ENCODE peak calls at places on chromosomes 6 and 20, in five cellular contexts. Z, Q, Y, H and M are unnamed samples.

GRCh38 chr6:121951918-121952379 is 447.5 kb upstream of the HSF2 start:
- DNase-seq in Z (peak), Q (no peak), Y (no peak), H (peak), M (peak)

GRCh38 chr20:38875170-38875993 is 50.8 kb upstream of the FAM83D start:
- DNase-seq in Z (no peak), Q (no peak), Y (peak), H (no peak), M (no peak)

GRCh38 chr6:161829186-161829794 is 555.4 kb upstream of the AGPAT4 start:
- DNase-seq in Z (no peak), Q (no peak), Y (no peak), H (no peak), M (no peak)

GRCh38 chr6:166678426-166678825 is 51.4 kb upstream of the RPS6KA2 start:
- DNase-seq in Z (peak), Q (no peak), Y (no peak), H (no peak), M (peak)

GRCh38 chr6:149499066-149499465 is 14.3 kb upstream of the ZC3H12D start:
- DNase-seq in Z (peak), Q (no peak), Y (no peak), H (peak), M (peak)

GRCh38 chr6:121668259-121668658 is 232.8 kb downstream of the GJA1 start:
- DNase-seq in Z (no peak), Q (no peak), Y (no peak), H (no peak), M (no peak)

GRCh38 chr6:170091639-170092579 is 199.0 kb downstream of the DLL1 start:
- DNase-seq in Z (no peak), Q (no peak), Y (no peak), H (no peak), M (no peak)

GRCh38 chr6:143843689-143844405 is 709 bp downstream of the LTV1 start:
- DNase-seq in Z (no peak), Q (no peak), Y (no peak), H (no peak), M (no peak)

GRCh38 chr6:131924881-131925474 is 26.2 kb downstream of the CCN2 start:
- DNase-seq in Z (peak), Q (no peak), Y (no peak), H (peak), M (no peak)

GRCh38 chr6:106089981-106090380 is 3.8 kb downstream of the PRDM1 start:
- DNase-seq in Z (no peak), Q (no peak), Y (no peak), H (no peak), M (no peak)

GRCh38 chr6:165876568-165876967 is 213.5 kb upstream of the PDE10A start:
- DNase-seq in Z (peak), Q (peak), Y (peak), H (no peak), M (no peak)

GRCh38 chr6:107618672-107619071 is 128.8 kb downstream of the SOBP start:
- DNase-seq in Z (no peak), Q (no peak), Y (peak), H (no peak), M (no peak)

GRCh38 chr6:107621216-107621940 is 131.5 kb downstream of the SOBP start:
- DNase-seq in Z (no peak), Q (no peak), Y (no peak), H (no peak), M (no peak)

GRCh38 chr6:107624050-107624449 is 134.1 kb downstream of the SOBP start:
- DNase-seq in Z (no peak), Q (no peak), Y (no peak), H (no peak), M (no peak)

GRCh38 chr6:107622269-107622668 is 132.4 kb downstream of the SOBP start:
- DNase-seq in Z (no peak), Q (no peak), Y (no peak), H (no peak), M (no peak)

DNA sequence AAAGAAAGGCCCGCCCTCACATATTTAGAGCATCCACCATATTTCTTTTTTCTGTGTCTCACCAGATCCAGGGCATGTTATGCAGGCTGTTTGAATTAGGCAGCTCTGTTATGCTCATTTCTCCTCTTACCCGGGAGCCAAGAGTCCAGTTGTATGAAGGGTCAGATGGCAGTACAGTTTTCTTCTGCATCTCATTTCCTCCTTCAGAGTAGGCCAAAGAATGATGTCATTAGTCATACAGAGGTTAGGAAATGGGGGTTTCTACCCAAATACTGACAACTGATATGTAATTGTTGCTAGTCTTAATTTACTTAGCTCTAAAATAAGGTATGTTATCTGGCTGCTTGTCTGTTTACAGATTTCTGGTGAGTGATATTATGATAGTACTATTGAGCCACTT is 130.8 kb downstream of the SOBP start:
- DNase-seq in Z (no peak), Q (no peak), Y (no peak), H (no peak), M (no peak)
- H3K27ac ChIP-seq in Z (no peak), Q (no peak), Y (no peak), H (no peak), M (no peak)

GRCh38 chr6:25012657-25013056 is 76.9 kb upstream of the RIPOR2 start:
- DNase-seq in Z (peak), Q (no peak), Y (no peak), H (no peak), M (no peak)
- H3K27ac ChIP-seq in Z (no peak), Q (no peak), Y (no peak), H (no peak), M (no peak)

GRCh38 chr20:25864986-25865714 is 168.5 kb upstream of the ZNF337 start:
- DNase-seq in Z (no peak), Q (no peak), Y (no peak), H (no peak), M (no peak)
- H3K27ac ChIP-seq in Z (no peak), Q (no peak), Y (no peak), H (no peak), M (no peak)

GRCh38 chr6:222468-222867 is 69.8 kb upstream of the DUSP22 start:
- DNase-seq in Z (no peak), Q (no peak), Y (no peak), H (no peak), M (no peak)
- H3K27ac ChIP-seq in Z (no peak), Q (no peak), Y (no peak), H (no peak), M (peak)

DNA sequence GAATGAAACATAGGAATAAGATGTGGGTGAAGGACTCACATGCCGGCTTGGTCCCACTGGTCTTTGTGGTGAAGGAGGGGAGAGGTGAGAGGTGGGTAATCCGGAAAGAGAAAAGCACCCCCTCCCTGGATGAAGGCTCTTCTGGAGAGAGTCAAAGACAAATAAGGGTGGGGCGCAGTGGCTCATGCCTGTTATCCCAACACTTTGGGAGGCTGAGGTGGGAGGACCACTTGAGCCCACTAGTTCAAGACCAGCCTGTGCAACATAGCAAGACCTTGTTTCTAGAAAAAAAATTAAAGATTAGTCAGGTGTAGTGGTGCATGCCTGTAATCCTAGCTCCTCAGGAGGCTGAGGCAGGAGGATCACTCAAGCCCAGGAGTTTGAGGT is 3.1 kb downstream of the LTB start:
- DNase-seq in Z (no peak), Q (no peak), Y (no peak), H (no peak), M (no peak)
- H3K27ac ChIP-seq in Z (no peak), Q (no peak), Y (no peak), H (no peak), M (no peak)

GRCh38 chr20:58633161-58634035 is 17.7 kb upstream of the STX16 start:
- DNase-seq in Z (no peak), Q (no peak), Y (no peak), H (no peak), M (no peak)
- H3K27ac ChIP-seq in Z (no peak), Q (no peak), Y (no peak), H (no peak), M (no peak)

DNA sequence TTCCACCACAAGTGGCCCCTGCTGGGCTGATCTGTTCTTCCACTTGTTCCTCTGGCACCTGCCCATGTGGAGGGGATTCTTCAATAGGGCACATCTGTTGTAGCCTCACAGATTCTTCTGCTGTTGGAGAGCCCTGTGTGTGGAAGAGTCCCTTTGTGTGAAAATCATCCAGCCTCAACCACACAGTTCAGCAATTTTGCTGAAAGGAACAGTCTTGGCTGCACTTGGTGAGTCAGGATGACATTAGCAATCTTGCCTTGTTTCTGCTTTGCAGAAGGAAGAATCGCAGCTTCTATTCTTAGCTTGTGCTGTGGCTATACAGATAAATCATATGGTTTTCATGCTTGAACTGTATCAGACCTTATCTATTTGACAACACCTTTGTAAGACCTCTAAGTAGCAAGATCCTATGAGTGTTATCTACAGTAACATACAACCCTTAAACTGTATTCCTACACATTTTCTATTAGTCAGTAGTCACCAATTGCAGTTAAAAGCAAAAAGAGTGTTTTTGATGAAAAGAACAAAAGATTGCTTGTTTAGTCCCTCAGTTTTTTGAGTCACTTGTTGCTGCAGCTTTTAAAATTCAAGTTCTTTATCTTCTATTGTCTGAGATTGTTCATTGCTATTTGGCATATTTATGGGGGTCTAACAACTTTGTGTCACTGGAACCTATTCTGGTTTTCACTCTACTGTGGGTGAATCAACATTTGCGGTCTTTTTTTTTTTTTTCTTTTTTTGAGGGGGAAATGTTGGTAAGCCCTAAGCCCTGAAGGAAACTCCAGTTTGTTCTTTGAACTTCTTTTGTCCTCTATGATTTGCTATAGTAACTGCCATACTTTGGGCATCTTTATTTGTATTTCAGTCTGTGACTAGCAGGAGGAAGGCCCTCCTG is 231.6 kb downstream of the TFAP2B start:
- DNase-seq in Z (no peak), Q (no peak), Y (no peak), H (no peak), M (peak)
- H3K27ac ChIP-seq in Z (no peak), Q (no peak), Y (no peak), H (no peak), M (no peak)

GRCh38 chr6:30778001-30778400 is 33.7 kb upstream of the IER3 start:
- DNase-seq in Z (no peak), Q (no peak), Y (no peak), H (no peak), M (no peak)
- H3K27ac ChIP-seq in Z (no peak), Q (no peak), Y (peak), H (peak), M (no peak)

GRCh38 chr6:139242457-139243240 is 49.1 kb downstream of the TXLNB start:
- DNase-seq in Z (peak), Q (no peak), Y (no peak), H (no peak), M (no peak)
- H3K27ac ChIP-seq in Z (no peak), Q (peak), Y (no peak), H (no peak), M (no peak)

DNA sequence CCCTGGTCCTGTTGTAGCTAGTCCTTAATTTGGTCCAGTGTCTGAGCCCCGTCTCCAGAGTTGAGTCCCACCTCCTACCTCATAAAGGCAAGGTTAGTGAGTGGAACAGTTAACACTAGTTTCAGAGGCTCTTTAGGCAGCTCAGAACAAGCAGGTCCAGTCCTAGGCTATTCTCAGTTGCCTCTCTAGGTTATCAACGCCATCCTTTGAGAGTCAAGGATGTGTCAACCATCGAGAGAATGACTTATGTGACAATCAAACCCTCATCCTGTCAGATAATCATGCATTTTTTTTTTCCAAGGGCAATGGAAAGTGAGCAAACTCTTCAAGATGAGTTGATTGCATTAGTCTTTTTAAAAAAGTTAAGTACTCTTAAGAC is 64.0 kb upstream of the TXNDC5 start:
- DNase-seq in Z (no peak), Q (no peak), Y (no peak), H (no peak), M (no peak)
- H3K27ac ChIP-seq in Z (no peak), Q (peak), Y (peak), H (peak), M (no peak)